ENCODE peak calls at places on chromosomes 1 and 21, in nine cellular contexts. N is ovary; G is aorta; X is stimulated activated CD4-positive, alpha-beta T cell treated with anti-CD3 and anti-CD28 coated beads, Interleukin-4, amount 100 ng/mL, for 1 hour; S is stimulated activated CD8-positive, alpha-beta memory T cell treated with anti-CD3 and anti-CD28 coated beads, Interleukin-7, amount 100 ng/mL, for 48 hours; O is hepatocyte; T is A172; M is activated CD4-positive, alpha-beta T cell treated with anti-CD3 and anti-CD28 coated beads, Interleukin-2, amount 50 U/mL, for 4 hours; W is neuronal stem cell. F is an unnamed sample.

GRCh38 chr1:153789478-153790148 is 14.4 kb downstream of the SLC27A3 start:
- DNase-seq in N (no peak), G (peak; percentile 60), X (no peak), S (no peak), O (peak; percentile 3), T (no peak), M (no peak), W (no peak), F (no peak)

GRCh38 chr1:198018529-198018928 is 101.4 kb downstream of the LHX9 start:
- DNase-seq in N (no peak), G (no peak), X (no peak), S (no peak), O (peak; percentile 16), T (peak; percentile 87), M (no peak), W (no peak), F (peak; percentile 60)

GRCh38 chr1:74767490-74767889 is 34.5 kb downstream of the TYW3 start:
- DNase-seq in N (no peak), G (no peak), X (no peak), S (no peak), O (no peak), T (peak; percentile 7), M (no peak), W (no peak), F (peak; percentile 29)

GRCh38 chr1:151106891-151107290 is 36.3 kb downstream of the GABPB2 start:
- DNase-seq in N (no peak), G (no peak), X (no peak), S (no peak), O (no peak), T (peak; percentile 32), M (no peak), W (no peak), F (no peak)

GRCh38 chr1:35190784-35191183 is 2.2 kb downstream of the SFPQ start:
- DNase-seq in N (no peak), G (no peak), X (no peak), S (no peak), O (no peak), T (no peak), M (no peak), W (no peak), F (no peak)

GRCh38 chr1:118123436-118123835 is 61.6 kb downstream of the SPAG17 start:
- DNase-seq in N (no peak), G (no peak), X (no peak), S (no peak), O (no peak), T (no peak), M (no peak), W (no peak), F (no peak)

GRCh38 chr1:42963378-42964005 is 4.8 kb upstream of the SLC2A1 start:
- DNase-seq in N (no peak), G (no peak), X (no peak), S (no peak), O (no peak), T (no peak), M (no peak), W (no peak), F (no peak)

GRCh38 chr1:89890085-89890754 is 69.4 kb downstream of the LRRC8D start:
- DNase-seq in N (no peak), G (no peak), X (no peak), S (no peak), O (peak; percentile 48), T (peak; percentile 93), M (no peak), W (no peak), F (peak; percentile 67)

GRCh38 chr1:179958359-179958758 is 3.7 kb downstream of the CEP350 start:
- DNase-seq in N (no peak), G (no peak), X (no peak), S (no peak), O (no peak), T (no peak), M (no peak), W (no peak), F (no peak)

GRCh38 chr1:156815307-156815826 is 1.3 kb downstream of the SH2D2A start:
- DNase-seq in N (peak; percentile 67), G (no peak), X (no peak), S (no peak), O (peak; percentile 43), T (peak; percentile 84), M (no peak), W (no peak), F (no peak)

GRCh38 chr1:91199988-91200387 is 178.2 kb upstream of the ZNF644 start:
- DNase-seq in N (no peak), G (no peak), X (no peak), S (no peak), O (no peak), T (no peak), M (no peak), W (no peak), F (no peak)

GRCh38 chr1:43453442-43454269 is at the start of gene HYI:
- DNase-seq in N (peak; percentile 83), G (peak; percentile 93), X (peak; percentile 66), S (peak; percentile 63), O (peak; percentile 92), T (no peak), M (peak; percentile 50), W (peak; percentile 67), F (peak; percentile 85)

GRCh38 chr1:208461680-208462079 is 217.5 kb upstream of the PLXNA2 start:
- DNase-seq in N (no peak), G (no peak), X (no peak), S (no peak), O (no peak), T (no peak), M (no peak), W (no peak), F (no peak)

GRCh38 chr1:27117733-27118439 is 37.0 kb downstream of the SLC9A1 start:
- DNase-seq in N (no peak), G (no peak), X (no peak), S (no peak), O (no peak), T (peak; percentile 38), M (no peak), W (no peak), F (no peak)

GRCh38 chr1:196136396-196136795 is 471.8 kb downstream of the KCNT2 start:
- DNase-seq in N (no peak), G (no peak), X (no peak), S (no peak), O (no peak), T (no peak), M (no peak), W (no peak), F (no peak)

GRCh38 chr21:32131164-32131563 is 147.7 kb downstream of the MIS18A start:
- DNase-seq in N (no peak), G (no peak), X (no peak), S (no peak), O (no peak), T (no peak), M (no peak), W (no peak), F (no peak)

GRCh38 chr1:167991546-167991945 is 54.7 kb upstream of the MPC2 start:
- DNase-seq in N (no peak), G (no peak), X (no peak), S (no peak), O (no peak), T (no peak), M (no peak), W (no peak), F (no peak)

GRCh38 chr1:206900149-206900548 is 2.9 kb downstream of the IL24 start:
- DNase-seq in N (no peak), G (no peak), X (no peak), S (no peak), O (no peak), T (no peak), M (no peak), W (no peak), F (no peak)

GRCh38 chr21:45574081-45574501 is 31.9 kb upstream of the SLC19A1 start:
- DNase-seq in N (peak; percentile 15), G (no peak), X (no peak), S (no peak), O (no peak), T (no peak), M (no peak), W (no peak), F (no peak)

GRCh38 chr21:36422279-36423098 is 37.3 kb downstream of the CHAF1B start:
- DNase-seq in N (no peak), G (peak; percentile 73), X (no peak), S (no peak), O (peak; percentile 72), T (peak; percentile 86), M (no peak), W (peak; percentile 64), F (peak; percentile 62)

GRCh38 chr1:174535207-174535606 is 87.4 kb downstream of the GPR52 start:
- DNase-seq in N (no peak), G (no peak), X (no peak), S (no peak), O (no peak), T (no peak), M (no peak), W (no peak), F (no peak)

GRCh38 chr1:31955917-31956736 is 18.0 kb upstream of the PTP4A2 start:
- DNase-seq in N (peak; percentile 91), G (peak; percentile 91), X (peak; percentile 77), S (peak; percentile 86), O (peak; percentile 96), T (peak; percentile 92), M (peak; percentile 71), W (no peak), F (peak; percentile 92)

GRCh38 chr1:17605582-17606344 is 66.3 kb downstream of the ARHGEF10L start:
- DNase-seq in N (peak; percentile 45), G (peak; percentile 79), X (no peak), S (no peak), O (peak; percentile 41), T (no peak), M (no peak), W (no peak), F (no peak)

GRCh38 chr1:224815647-224816046 is 113.8 kb upstream of the DNAH14 start:
- DNase-seq in N (no peak), G (no peak), X (no peak), S (no peak), O (no peak), T (no peak), M (no peak), W (no peak), F (no peak)

GRCh38 chr1:206685256-206685748 is 597 bp downstream of the MAPKAPK2 start:
- DNase-seq in N (peak; percentile 54), G (peak; percentile 57), X (peak; percentile 41), S (peak; percentile 29), O (peak; percentile 66), T (no peak), M (no peak), W (peak; percentile 36), F (peak; percentile 57)

GRCh38 chr1:202283991-202284390 is 57.7 kb downstream of the UBE2T start:
- DNase-seq in N (no peak), G (no peak), X (no peak), S (no peak), O (peak; percentile 18), T (peak; percentile 92), M (no peak), W (no peak), F (no peak)

GRCh38 chr1:65429806-65430205 is 9.3 kb downstream of the LEPR start:
- DNase-seq in N (peak; percentile 20), G (no peak), X (no peak), S (no peak), O (no peak), T (peak; percentile 79), M (no peak), W (no peak), F (peak; percentile 32)

GRCh38 chr1:176174108-176174507 is 33.0 kb downstream of the COP1 start:
- DNase-seq in N (no peak), G (no peak), X (no peak), S (no peak), O (no peak), T (peak; percentile 78), M (no peak), W (no peak), F (no peak)

GRCh38 chr1:65581120-65581519 is 160.7 kb downstream of the LEPR start:
- DNase-seq in N (no peak), G (no peak), X (no peak), S (no peak), O (no peak), T (no peak), M (no peak), W (no peak), F (peak; percentile 5)

GRCh38 chr1:2642131-2642559 is 9.3 kb upstream of the MMEL1 start:
- DNase-seq in N (no peak), G (no peak), X (no peak), S (no peak), O (peak; percentile 9), T (no peak), M (no peak), W (no peak), F (no peak)

GRCh38 chr1:111474106-111474505 is 322 bp downstream of the C1orf162 start:
- DNase-seq in N (no peak), G (no peak), X (no peak), S (no peak), O (no peak), T (no peak), M (no peak), W (no peak), F (no peak)